ENCODE peak calls at places on chromosomes 6 and 20, in nine cellular contexts. One of them, this sample, is unnamed.
A peak's percentile ranks its signal among the peaks of the same experiment; 100 is the strongest.

GRCh38 chr20:18986146-18986830 is 172.7 kb downstream of the SCP2D1 start:
- DNase-seq in mucosa of descending colon: no peak
- DNase-seq in left lung: no peak
- DNase-seq in lower leg skin: no peak
- DNase-seq in GM23248: peak; percentile 57
- DNase-seq in AG04450: no peak
- DNase-seq in Karpas-422: peak; percentile 31
- DNase-seq in IMR-90: no peak
- DNase-seq in fibroblast of villous mesenchyme: peak; percentile 7
- DNase-seq in this sample: no peak

GRCh38 chr6:133540361-133540760 is 299.2 kb downstream of the EYA4 start:
- DNase-seq in mucosa of descending colon: no peak
- DNase-seq in left lung: no peak
- DNase-seq in lower leg skin: no peak
- DNase-seq in GM23248: no peak
- DNase-seq in AG04450: no peak
- DNase-seq in Karpas-422: no peak
- DNase-seq in IMR-90: no peak
- DNase-seq in fibroblast of villous mesenchyme: no peak
- DNase-seq in this sample: no peak

GRCh38 chr6:116564921-116565872 is 6.1 kb upstream of the RWDD1 start:
- DNase-seq in mucosa of descending colon: peak; percentile 53
- DNase-seq in left lung: peak; percentile 79
- DNase-seq in lower leg skin: no peak
- DNase-seq in GM23248: peak; percentile 46
- DNase-seq in AG04450: no peak
- DNase-seq in Karpas-422: no peak
- DNase-seq in IMR-90: no peak
- DNase-seq in fibroblast of villous mesenchyme: no peak
- DNase-seq in this sample: no peak

GRCh38 chr6:157096522-157096921 is 226.8 kb downstream of the TMEM242 start:
- DNase-seq in mucosa of descending colon: no peak
- DNase-seq in left lung: no peak
- DNase-seq in lower leg skin: no peak
- DNase-seq in GM23248: no peak
- DNase-seq in AG04450: no peak
- DNase-seq in Karpas-422: no peak
- DNase-seq in IMR-90: no peak
- DNase-seq in fibroblast of villous mesenchyme: no peak
- DNase-seq in this sample: no peak

GRCh38 chr20:1171461-1172093 is 13.2 kb downstream of the TMEM74B start:
- DNase-seq in mucosa of descending colon: no peak
- DNase-seq in left lung: no peak
- DNase-seq in lower leg skin: no peak
- DNase-seq in GM23248: peak; percentile 46
- DNase-seq in AG04450: no peak
- DNase-seq in Karpas-422: peak; percentile 53
- DNase-seq in IMR-90: peak; percentile 27
- DNase-seq in fibroblast of villous mesenchyme: peak; percentile 58
- DNase-seq in this sample: no peak

GRCh38 chr6:44100088-44100550 is 27.1 kb downstream of the MRPL14 start:
- DNase-seq in mucosa of descending colon: no peak
- DNase-seq in left lung: no peak
- DNase-seq in lower leg skin: no peak
- DNase-seq in GM23248: peak; percentile 67
- DNase-seq in AG04450: no peak
- DNase-seq in Karpas-422: peak; percentile 66
- DNase-seq in IMR-90: peak; percentile 37
- DNase-seq in fibroblast of villous mesenchyme: peak; percentile 36
- DNase-seq in this sample: no peak

GRCh38 chr6:34661379-34661778 is 35.2 kb downstream of the ILRUN start:
- DNase-seq in mucosa of descending colon: no peak
- DNase-seq in left lung: no peak
- DNase-seq in lower leg skin: no peak
- DNase-seq in GM23248: no peak
- DNase-seq in AG04450: no peak
- DNase-seq in Karpas-422: no peak
- DNase-seq in IMR-90: no peak
- DNase-seq in fibroblast of villous mesenchyme: no peak
- DNase-seq in this sample: no peak

GRCh38 chr20:35792740-35793139 is 20.9 kb downstream of the PHF20 start:
- DNase-seq in mucosa of descending colon: no peak
- DNase-seq in left lung: no peak
- DNase-seq in lower leg skin: no peak
- DNase-seq in GM23248: no peak
- DNase-seq in AG04450: no peak
- DNase-seq in Karpas-422: no peak
- DNase-seq in IMR-90: no peak
- DNase-seq in fibroblast of villous mesenchyme: no peak
- DNase-seq in this sample: no peak

GRCh38 chr6:40484066-40484465 is 103.1 kb downstream of the LRFN2 start:
- DNase-seq in mucosa of descending colon: no peak
- DNase-seq in left lung: no peak
- DNase-seq in lower leg skin: no peak
- DNase-seq in GM23248: no peak
- DNase-seq in AG04450: no peak
- DNase-seq in Karpas-422: no peak
- DNase-seq in IMR-90: no peak
- DNase-seq in fibroblast of villous mesenchyme: no peak
- DNase-seq in this sample: no peak

GRCh38 chr6:108947114-108947854 is 99.1 kb downstream of the ARMC2 start:
- DNase-seq in mucosa of descending colon: no peak
- DNase-seq in left lung: no peak
- DNase-seq in lower leg skin: peak; percentile 59
- DNase-seq in GM23248: peak; percentile 79
- DNase-seq in AG04450: peak; percentile 20
- DNase-seq in Karpas-422: no peak
- DNase-seq in IMR-90: peak; percentile 82
- DNase-seq in fibroblast of villous mesenchyme: peak; percentile 96
- DNase-seq in this sample: peak; percentile 24

GRCh38 chr20:59596690-59597089 is 7.7 kb upstream of the PHACTR3 start:
- DNase-seq in mucosa of descending colon: no peak
- DNase-seq in left lung: no peak
- DNase-seq in lower leg skin: no peak
- DNase-seq in GM23248: no peak
- DNase-seq in AG04450: no peak
- DNase-seq in Karpas-422: no peak
- DNase-seq in IMR-90: no peak
- DNase-seq in fibroblast of villous mesenchyme: no peak
- DNase-seq in this sample: no peak

GRCh38 chr6:48978016-48978415 is 485.0 kb downstream of the MMUT start:
- DNase-seq in mucosa of descending colon: no peak
- DNase-seq in left lung: no peak
- DNase-seq in lower leg skin: no peak
- DNase-seq in GM23248: peak; percentile 41
- DNase-seq in AG04450: peak; percentile 21
- DNase-seq in Karpas-422: no peak
- DNase-seq in IMR-90: peak; percentile 78
- DNase-seq in fibroblast of villous mesenchyme: no peak
- DNase-seq in this sample: no peak

GRCh38 chr6:52390361-52390727 is 28.4 kb downstream of the PAQR8 start:
- DNase-seq in mucosa of descending colon: no peak
- DNase-seq in left lung: no peak
- DNase-seq in lower leg skin: no peak
- DNase-seq in GM23248: peak; percentile 64
- DNase-seq in AG04450: no peak
- DNase-seq in Karpas-422: no peak
- DNase-seq in IMR-90: peak; percentile 73
- DNase-seq in fibroblast of villous mesenchyme: peak; percentile 70
- DNase-seq in this sample: no peak

GRCh38 chr20:32820000-32820697 is 395 bp downstream of the MAPRE1 start:
- DNase-seq in mucosa of descending colon: peak; percentile 90
- DNase-seq in left lung: no peak
- DNase-seq in lower leg skin: no peak
- DNase-seq in GM23248: peak; percentile 83
- DNase-seq in AG04450: no peak
- DNase-seq in Karpas-422: peak; percentile 94
- DNase-seq in IMR-90: peak; percentile 40
- DNase-seq in fibroblast of villous mesenchyme: peak; percentile 66
- DNase-seq in this sample: no peak

GRCh38 chr6:143061597-143062385 is 1.1 kb downstream of the AIG1 start:
- DNase-seq in mucosa of descending colon: no peak
- DNase-seq in left lung: no peak
- DNase-seq in lower leg skin: no peak
- DNase-seq in GM23248: peak; percentile 50
- DNase-seq in AG04450: no peak
- DNase-seq in Karpas-422: no peak
- DNase-seq in IMR-90: peak; percentile 12
- DNase-seq in fibroblast of villous mesenchyme: no peak
- DNase-seq in this sample: no peak

GRCh38 chr20:47992021-47992467 is 206.8 kb upstream of the SULF2 start:
- DNase-seq in mucosa of descending colon: no peak
- DNase-seq in left lung: no peak
- DNase-seq in lower leg skin: no peak
- DNase-seq in GM23248: no peak
- DNase-seq in AG04450: no peak
- DNase-seq in Karpas-422: no peak
- DNase-seq in IMR-90: no peak
- DNase-seq in fibroblast of villous mesenchyme: no peak
- DNase-seq in this sample: no peak

GRCh38 chr20:50110141-50111047 is 2.6 kb downstream of the UBE2V1 start:
- DNase-seq in mucosa of descending colon: no peak
- DNase-seq in left lung: no peak
- DNase-seq in lower leg skin: no peak
- DNase-seq in GM23248: peak; percentile 67
- DNase-seq in AG04450: no peak
- DNase-seq in Karpas-422: peak; percentile 73
- DNase-seq in IMR-90: no peak
- DNase-seq in fibroblast of villous mesenchyme: peak; percentile 68
- DNase-seq in this sample: no peak

GRCh38 chr6:82553863-82554531 is 190.4 kb downstream of the TPBG start:
- DNase-seq in mucosa of descending colon: no peak
- DNase-seq in left lung: no peak
- DNase-seq in lower leg skin: no peak
- DNase-seq in GM23248: no peak
- DNase-seq in AG04450: no peak
- DNase-seq in Karpas-422: no peak
- DNase-seq in IMR-90: no peak
- DNase-seq in fibroblast of villous mesenchyme: peak; percentile 8
- DNase-seq in this sample: no peak

GRCh38 chr6:82554706-82555105 is 191.1 kb downstream of the TPBG start:
- DNase-seq in mucosa of descending colon: no peak
- DNase-seq in left lung: no peak
- DNase-seq in lower leg skin: no peak
- DNase-seq in GM23248: peak; percentile 13
- DNase-seq in AG04450: no peak
- DNase-seq in Karpas-422: no peak
- DNase-seq in IMR-90: no peak
- DNase-seq in fibroblast of villous mesenchyme: peak; percentile 48
- DNase-seq in this sample: peak; percentile 3

GRCh38 chr6:82551831-82552230 is 188.2 kb downstream of the TPBG start:
- DNase-seq in mucosa of descending colon: no peak
- DNase-seq in left lung: no peak
- DNase-seq in lower leg skin: no peak
- DNase-seq in GM23248: no peak
- DNase-seq in AG04450: no peak
- DNase-seq in Karpas-422: no peak
- DNase-seq in IMR-90: no peak
- DNase-seq in fibroblast of villous mesenchyme: no peak
- DNase-seq in this sample: no peak

DNA sequence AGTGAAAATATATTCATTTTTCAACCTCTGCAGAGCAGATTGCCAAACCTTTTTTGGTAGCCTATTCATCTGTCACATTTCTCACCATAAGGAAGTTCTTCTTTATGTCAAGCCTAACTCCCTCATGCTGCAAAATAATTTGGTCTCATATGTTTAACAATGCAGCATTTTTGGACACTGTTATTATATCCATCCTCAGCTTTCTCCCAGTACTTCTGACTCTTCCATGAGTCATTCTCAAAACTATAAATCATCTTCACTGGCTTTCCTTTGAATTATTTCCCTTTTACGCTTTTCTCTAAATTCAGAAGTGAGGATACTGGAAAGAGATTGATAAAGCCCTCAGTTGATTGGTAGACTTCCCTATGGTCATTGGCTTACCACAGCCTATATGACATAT is 192.2 kb downstream of the TPBG start:
- DNase-seq in mucosa of descending colon: no peak
- DNase-seq in left lung: no peak
- DNase-seq in lower leg skin: no peak
- DNase-seq in GM23248: peak; percentile 29
- DNase-seq in AG04450: no peak
- DNase-seq in Karpas-422: no peak
- DNase-seq in IMR-90: peak; percentile 19
- DNase-seq in fibroblast of villous mesenchyme: peak; percentile 29
- DNase-seq in this sample: no peak
- H3K4me3 ChIP-seq in mucosa of descending colon: no peak overlapping the region
- H3K4me3 ChIP-seq in left lung: no peak overlapping the region
- H3K4me3 ChIP-seq in lower leg skin: no peak overlapping the region
- H3K4me3 ChIP-seq in GM23248: no peak overlapping the region
- H3K4me3 ChIP-seq in AG04450: no peak overlapping the region
- H3K4me3 ChIP-seq in Karpas-422: no peak overlapping the region
- H3K4me3 ChIP-seq in IMR-90: no peak overlapping the region
- H3K4me3 ChIP-seq in fibroblast of villous mesenchyme: no peak overlapping the region
- H3K4me3 ChIP-seq in this sample: no peak overlapping the region

GRCh38 chr20:41051426-41051825 is 22.8 kb downstream of the TOP1 start:
- DNase-seq in mucosa of descending colon: no peak
- DNase-seq in left lung: no peak
- DNase-seq in lower leg skin: no peak
- DNase-seq in GM23248: no peak
- DNase-seq in AG04450: no peak
- DNase-seq in Karpas-422: no peak
- DNase-seq in IMR-90: no peak
- DNase-seq in fibroblast of villous mesenchyme: no peak
- DNase-seq in this sample: no peak
- H3K4me3 ChIP-seq in mucosa of descending colon: no peak overlapping the region
- H3K4me3 ChIP-seq in left lung: no peak overlapping the region
- H3K4me3 ChIP-seq in lower leg skin: no peak overlapping the region
- H3K4me3 ChIP-seq in GM23248: no peak overlapping the region
- H3K4me3 ChIP-seq in AG04450: no peak overlapping the region
- H3K4me3 ChIP-seq in Karpas-422: no peak overlapping the region
- H3K4me3 ChIP-seq in IMR-90: no peak overlapping the region
- H3K4me3 ChIP-seq in fibroblast of villous mesenchyme: no peak overlapping the region
- H3K4me3 ChIP-seq in this sample: no peak overlapping the region

DNA sequence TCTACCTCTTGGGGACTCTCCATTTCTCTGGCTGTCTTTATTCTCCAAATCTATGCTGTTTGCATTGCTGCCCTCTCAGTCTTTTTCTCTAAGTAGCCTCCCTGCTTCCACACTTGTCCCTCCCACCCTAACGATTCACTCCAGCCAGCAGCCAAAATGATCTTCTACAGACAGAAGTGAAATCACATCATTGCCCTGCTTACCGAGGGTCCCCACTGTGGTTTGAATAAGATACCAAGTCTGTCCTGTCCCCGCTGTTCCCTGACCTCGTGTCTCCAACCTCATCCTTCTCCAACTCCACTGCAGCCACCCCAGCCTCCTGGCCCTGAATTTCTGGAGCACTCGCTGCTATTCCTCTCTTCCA is 11.5 kb upstream of the OCSTAMP start:
- DNase-seq in mucosa of descending colon: no peak
- DNase-seq in left lung: no peak
- DNase-seq in lower leg skin: no peak
- DNase-seq in GM23248: no peak
- DNase-seq in AG04450: no peak
- DNase-seq in Karpas-422: no peak
- DNase-seq in IMR-90: no peak
- DNase-seq in fibroblast of villous mesenchyme: no peak
- DNase-seq in this sample: no peak
- H3K4me3 ChIP-seq in mucosa of descending colon: no peak overlapping the region
- H3K4me3 ChIP-seq in left lung: peak overlapping the region; percentile 15
- H3K4me3 ChIP-seq in lower leg skin: no peak overlapping the region
- H3K4me3 ChIP-seq in GM23248: peak overlapping the region; percentile 68
- H3K4me3 ChIP-seq in AG04450: no peak overlapping the region
- H3K4me3 ChIP-seq in Karpas-422: no peak overlapping the region
- H3K4me3 ChIP-seq in IMR-90: no peak overlapping the region
- H3K4me3 ChIP-seq in fibroblast of villous mesenchyme: no peak overlapping the region
- H3K4me3 ChIP-seq in this sample: no peak overlapping the region

GRCh38 chr20:63829598-63829942 is 1.5 kb downstream of the ZBTB46 start:
- DNase-seq in mucosa of descending colon: no peak
- DNase-seq in left lung: no peak
- DNase-seq in lower leg skin: no peak
- DNase-seq in GM23248: no peak
- DNase-seq in AG04450: no peak
- DNase-seq in Karpas-422: no peak
- DNase-seq in IMR-90: no peak
- DNase-seq in fibroblast of villous mesenchyme: no peak
- DNase-seq in this sample: no peak
- H3K4me3 ChIP-seq in mucosa of descending colon: no peak overlapping the region
- H3K4me3 ChIP-seq in left lung: peak overlapping the region; percentile 41
- H3K4me3 ChIP-seq in lower leg skin: peak overlapping the region; percentile 62
- H3K4me3 ChIP-seq in GM23248: peak overlapping the region; percentile 71
- H3K4me3 ChIP-seq in AG04450: peak overlapping the region; percentile 74
- H3K4me3 ChIP-seq in Karpas-422: no peak overlapping the region
- H3K4me3 ChIP-seq in IMR-90: peak overlapping the region; percentile 52
- H3K4me3 ChIP-seq in fibroblast of villous mesenchyme: peak overlapping the region; percentile 67
- H3K4me3 ChIP-seq in this sample: peak overlapping the region; percentile 43

This sample was measured in AG04449.